ENCODE peak calls at places on chromosome 1, in four cellular contexts. O is GM12864, B is fibroblast of lung, P is RWPE2. A is an unnamed sample.

GRCh38 chr1:24119859-24120756 is 8.2 kb upstream of the MYOM3 start:
- DNase-seq in O (no peak), B (no peak), P (no peak), A (no peak)

GRCh38 chr1:45010855-45011811 is at the start of gene HECTD3:
- DNase-seq in O (peak; percentile 65), B (peak; percentile 76), P (peak; percentile 82), A (peak; percentile 86)

GRCh38 chr1:231494439-231495110 is 33.9 kb upstream of the TSNAX start:
- DNase-seq in O (no peak), B (no peak), P (no peak), A (no peak)

GRCh38 chr1:233224291-233224690 is 71.2 kb downstream of the PCNX2 start:
- DNase-seq in O (no peak), B (peak; percentile 10), P (no peak), A (no peak)

GRCh38 chr1:226987179-226987536 is 47.1 kb downstream of the COQ8A start:
- DNase-seq in O (no peak), B (no peak), P (no peak), A (no peak)

GRCh38 chr1:4117196-4117595 is 217.1 kb upstream of the C1orf174 start:
- DNase-seq in O (no peak), B (no peak), P (no peak), A (no peak)

GRCh38 chr1:82491301-82491986 is 690.7 kb downstream of the ADGRL2 start:
- DNase-seq in O (no peak), B (peak; percentile 57), P (no peak), A (no peak)

GRCh38 chr1:230465701-230466100 is 39.6 kb upstream of the PGBD5 start:
- DNase-seq in O (no peak), B (no peak), P (no peak), A (no peak)

GRCh38 chr1:31434101-31434871 is 21.3 kb downstream of the SERINC2 start:
- DNase-seq in O (no peak), B (no peak), P (no peak), A (no peak)

GRCh38 chr1:44049839-44050238 is 18.6 kb upstream of the SLC6A9 start:
- DNase-seq in O (no peak), B (peak; percentile 91), P (no peak), A (no peak)

GRCh38 chr1:193709607-193710006 is 523.2 kb upstream of the B3GALT2 start:
- DNase-seq in O (no peak), B (no peak), P (no peak), A (no peak)

GRCh38 chr1:180949616-180950000 is 36.9 kb downstream of the KIAA1614 start:
- DNase-seq in O (no peak), B (no peak), P (no peak), A (no peak)

GRCh38 chr1:193589597-193590040 is 403.2 kb upstream of the B3GALT2 start:
- DNase-seq in O (no peak), B (peak; percentile 90), P (no peak), A (no peak)

GRCh38 chr1:78792756-78793155 is 143.1 kb downstream of the IFI44 start:
- DNase-seq in O (no peak), B (no peak), P (no peak), A (no peak)

GRCh38 chr1:93732514-93732913 is 50.9 kb upstream of the BCAR3 start:
- DNase-seq in O (no peak), B (no peak), P (no peak), A (no peak)

GRCh38 chr1:205248793-205249601 is 21.3 kb downstream of the TMCC2 start:
- DNase-seq in O (no peak), B (peak; percentile 85), P (no peak), A (no peak)

GRCh38 chr1:68331117-68331865 is 99.0 kb upstream of the WLS start:
- DNase-seq in O (no peak), B (peak; percentile 92), P (no peak), A (no peak)

GRCh38 chr1:94382163-94382562 is 36.0 kb upstream of the ABCD3 start:
- DNase-seq in O (no peak), B (no peak), P (no peak), A (no peak)

GRCh38 chr1:116570358-116571214 is at the start of gene CD58:
- DNase-seq in O (no peak), B (peak; percentile 76), P (peak; percentile 78), A (peak; percentile 93)

GRCh38 chr1:4690951-4691675 is 36.7 kb downstream of the AJAP1 start:
- DNase-seq in O (no peak), B (no peak), P (no peak), A (no peak)

GRCh38 chr1:33127001-33127823 is 46.3 kb downstream of the AZIN2 start:
- DNase-seq in O (peak; percentile 100), B (peak; percentile 100), P (peak; percentile 97), A (peak; percentile 97)

GRCh38 chr1:2431095-2431494 is 18.7 kb upstream of the PEX10 start:
- DNase-seq in O (no peak), B (no peak), P (no peak), A (no peak)

GRCh38 chr1:220213381-220213983 is 58.8 kb downstream of the RAB3GAP2 start:
- DNase-seq in O (no peak), B (no peak), P (no peak), A (no peak)

DNA sequence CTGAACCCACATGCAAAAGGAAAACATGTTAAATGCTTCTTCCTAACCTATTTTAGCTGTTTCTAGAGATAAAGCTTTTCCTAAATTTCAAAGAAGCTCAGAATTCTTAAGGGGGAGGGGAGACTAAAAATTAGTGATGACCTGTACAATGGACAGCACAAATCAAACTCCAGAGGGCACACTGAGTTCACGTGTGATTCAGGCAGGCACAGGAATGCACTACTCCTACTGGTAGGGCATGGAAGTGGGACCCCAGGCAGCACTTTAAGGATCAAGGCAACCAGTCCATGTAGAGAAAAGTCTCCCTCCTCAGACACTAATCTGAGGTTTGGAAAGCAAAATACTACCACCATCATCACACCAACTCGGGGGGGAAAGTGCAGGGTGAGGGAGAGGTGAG is 31.3 kb upstream of the CLCA4 start:
- DNase-seq in O (no peak), B (peak; percentile 28), P (no peak), A (no peak)
- TF ChIP-seq CTCF in O (peak; percentile 24), B (peak; percentile 47), P (peak; percentile 65), A (peak; percentile 30)

GRCh38 chr1:195886000-195886399 is 722.2 kb downstream of the KCNT2 start:
- DNase-seq in O (no peak), B (no peak), P (no peak), A (no peak)
- TF ChIP-seq CTCF in O (peak; percentile 13), B (no peak), P (peak; percentile 9), A (peak; percentile 14)

GRCh38 chr1:171655215-171656116 is 3.0 kb upstream of the MYOC start:
- DNase-seq in O (peak; percentile 4), B (peak; percentile 66), P (no peak), A (no peak)
- TF ChIP-seq CTCF in O (peak; percentile 92), B (peak; percentile 72), P (peak; percentile 27), A (peak; percentile 52)

DNA sequence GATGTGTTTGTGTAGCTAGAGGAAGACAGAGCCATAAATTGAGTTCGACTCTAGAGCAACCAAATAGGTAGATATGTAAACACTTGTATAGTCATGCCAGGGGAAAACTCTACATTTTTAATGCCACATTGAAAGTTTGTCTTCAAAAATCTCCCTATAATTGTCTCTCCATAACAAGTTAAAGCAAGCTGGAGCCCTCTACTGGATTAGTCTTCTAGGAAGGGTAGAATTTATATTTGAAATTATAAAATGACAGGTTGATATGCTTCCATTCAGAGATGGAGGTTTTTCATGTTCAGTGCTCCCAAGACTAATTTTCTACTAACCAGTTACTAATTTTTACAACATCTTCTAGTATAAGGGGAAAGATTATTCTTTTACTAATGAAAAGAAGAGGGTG is 13.1 kb upstream of the COL24A1 start:
- DNase-seq in O (no peak), B (peak; percentile 51), P (no peak), A (no peak)
- TF ChIP-seq CTCF in O (no peak), B (peak; percentile 48), P (peak; percentile 40), A (peak; percentile 55)

GRCh38 chr1:110390096-110390495 is 730 bp downstream of the SLC16A4 start:
- DNase-seq in O (no peak), B (peak; percentile 84), P (no peak), A (no peak)
- TF ChIP-seq CTCF in O (no peak), B (peak; percentile 18), P (no peak), A (peak; percentile 16)

DNA sequence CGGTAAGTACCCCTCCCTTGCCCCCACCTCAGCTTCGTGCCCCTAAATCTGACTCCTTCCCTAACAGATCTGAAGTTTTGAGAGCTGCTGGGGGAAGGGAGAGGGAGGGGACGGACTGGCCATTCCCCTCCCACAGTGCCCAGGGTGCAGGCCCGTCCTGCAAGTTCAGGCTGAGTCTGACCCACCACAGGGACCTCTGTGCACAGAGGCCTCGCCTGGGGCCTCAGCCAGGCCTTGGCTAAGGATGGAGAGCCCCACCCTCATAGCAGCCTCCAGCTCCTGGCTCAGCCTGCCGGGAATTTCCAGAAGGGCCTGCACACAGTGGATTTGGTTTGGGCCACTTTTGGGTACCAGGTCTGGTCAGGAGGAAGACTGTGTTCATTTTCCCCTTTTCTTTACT is 31.2 kb upstream of the TNFRSF1B start:
- DNase-seq in O (no peak), B (peak; percentile 63), P (no peak), A (no peak)
- TF ChIP-seq CTCF in O (no peak), B (no peak), P (no peak), A (no peak)

GRCh38 chr1:107056426-107057196 is at the start of gene PRMT6:
- DNase-seq in O (no peak), B (peak; percentile 79), P (peak; percentile 74), A (peak; percentile 90)
- TF ChIP-seq CTCF in O (no peak), B (no peak), P (no peak), A (no peak)

GRCh38 chr1:37808369-37809319 is 636 bp upstream of the YRDC start:
- DNase-seq in O (no peak), B (peak; percentile 77), P (peak; percentile 56), A (peak; percentile 94)
- TF ChIP-seq CTCF in O (no peak), B (no peak), P (peak; percentile 10), A (no peak)

DNA sequence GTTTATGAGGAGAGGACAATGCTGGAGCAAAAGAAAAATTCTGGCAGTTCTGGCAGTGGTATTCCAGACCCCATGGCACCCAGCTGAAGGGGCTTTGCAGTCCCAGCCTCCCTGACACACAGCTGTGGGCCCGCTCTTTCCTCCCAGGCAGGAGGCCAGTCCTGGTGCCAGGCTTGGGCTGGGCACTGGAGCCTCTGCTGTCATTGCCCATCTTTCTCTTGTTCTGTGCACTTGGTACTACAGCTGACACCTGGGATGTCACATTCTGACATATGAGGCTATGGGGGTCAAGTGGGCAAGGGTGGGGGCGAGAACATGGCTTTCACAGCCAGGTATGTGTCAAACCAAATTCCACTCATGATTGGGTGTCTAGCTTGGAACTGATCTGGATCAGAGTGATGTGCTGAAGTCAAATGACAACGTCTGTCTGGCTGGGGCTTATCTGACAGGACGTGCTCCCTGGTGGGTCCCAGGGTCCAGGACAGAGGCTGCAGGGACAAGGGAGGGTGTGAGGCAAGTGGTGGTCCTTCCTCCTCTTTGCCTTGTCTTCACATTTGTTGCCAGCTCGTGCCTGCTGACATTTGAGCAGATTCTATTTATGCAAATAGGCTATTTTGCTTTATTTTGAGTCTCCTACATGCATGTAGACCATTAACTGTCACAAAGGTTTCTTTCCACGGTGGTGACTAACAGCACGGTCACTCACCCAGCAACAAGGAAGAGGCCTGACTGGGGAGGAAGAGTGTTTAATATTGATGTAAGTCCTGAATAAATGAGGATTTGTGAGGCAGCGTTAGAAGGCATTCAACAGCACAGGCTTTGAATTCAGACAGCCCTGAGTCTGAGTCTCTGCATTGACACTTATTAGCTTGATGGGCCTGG is 336.3 kb downstream of the PBX1 start:
- DNase-seq in O (no peak), B (no peak), P (no peak), A (no peak)
- TF ChIP-seq CTCF in O (no peak), B (no peak), P (no peak), A (no peak)

A was measured in osteocyte.